ENCODE peak calls at places on chromosomes 2 and 18, in eight cellular contexts. T is lower leg skin, L is left cardiac atrium, A is mesendoderm, S is BE2C, Z is M059J, Q is amniotic stem cell, R is foreskin melanocyte. K is an unnamed sample.

GRCh38 chr2:138321458-138321857 is 180.1 kb upstream of the SPOPL start:
- DNase-seq in T (no peak), L (no peak), A (peak; percentile 17), S (no peak), Z (no peak), Q (no peak), R (no peak), K (no peak)

GRCh38 chr2:45391866-45392265 is 219.2 kb downstream of the SRBD1 start:
- DNase-seq in T (no peak), L (no peak), A (peak; percentile 39), S (no peak), Z (peak; percentile 2), Q (no peak), R (no peak), K (no peak)

GRCh38 chr2:85902496-85902895 is 13.7 kb upstream of the ST3GAL5 start:
- DNase-seq in T (no peak), L (no peak), A (no peak), S (no peak), Z (peak; percentile 46), Q (no peak), R (peak; percentile 90), K (no peak)

GRCh38 chr2:7430421-7430868 is 513.2 kb downstream of the RNF144A start:
- DNase-seq in T (no peak), L (no peak), A (peak; percentile 53), S (no peak), Z (no peak), Q (no peak), R (no peak), K (no peak)

GRCh38 chr2:19607400-19607799 is 249.0 kb upstream of the OSR1 start:
- DNase-seq in T (no peak), L (no peak), A (no peak), S (no peak), Z (peak; percentile 70), Q (no peak), R (no peak), K (no peak)

GRCh38 chr18:36314754-36315153 is 17.2 kb downstream of the FHOD3 start:
- DNase-seq in T (no peak), L (no peak), A (no peak), S (no peak), Z (peak; percentile 93), Q (peak; percentile 59), R (no peak), K (no peak)

GRCh38 chr2:47033102-47033880 is 117.7 kb upstream of the MCFD2 start:
- DNase-seq in T (no peak), L (no peak), A (peak; percentile 53), S (peak; percentile 77), Z (peak; percentile 60), Q (no peak), R (no peak), K (no peak)

GRCh38 chr2:28252308-28252707 is 140.3 kb upstream of the FOSL2 start:
- DNase-seq in T (no peak), L (no peak), A (no peak), S (no peak), Z (no peak), Q (no peak), R (no peak), K (no peak)

GRCh38 chr18:74683573-74683972 is 85.9 kb downstream of the ZNF407 start:
- DNase-seq in T (no peak), L (no peak), A (no peak), S (no peak), Z (no peak), Q (no peak), R (peak; percentile 14), K (no peak)

GRCh38 chr2:15939854-15940660 is at the start of gene MYCN:
- DNase-seq in T (no peak), L (no peak), A (peak; percentile 98), S (peak; percentile 100), Z (peak; percentile 28), Q (no peak), R (peak; percentile 28), K (no peak)

GRCh38 chr18:8835556-8835955 is 130.2 kb downstream of the MTCL1 start:
- DNase-seq in T (no peak), L (no peak), A (no peak), S (no peak), Z (peak; percentile 87), Q (no peak), R (peak; percentile 81), K (no peak)

GRCh38 chr18:5440297-5440696 is 103.5 kb downstream of the EPB41L3 start:
- DNase-seq in T (no peak), L (no peak), A (no peak), S (no peak), Z (no peak), Q (no peak), R (no peak), K (no peak)

GRCh38 chr2:28206786-28207185 is 185.9 kb upstream of the FOSL2 start:
- DNase-seq in T (no peak), L (no peak), A (no peak), S (no peak), Z (peak; percentile 15), Q (no peak), R (no peak), K (no peak)

GRCh38 chr2:158926478-158926948 is 41.9 kb upstream of the TANC1 start:
- DNase-seq in T (no peak), L (no peak), A (no peak), S (no peak), Z (peak; percentile 87), Q (peak; percentile 31), R (no peak), K (peak; percentile 30)

GRCh38 chr2:176424756-176425155 is 155.5 kb downstream of the MTX2 start:
- DNase-seq in T (no peak), L (no peak), A (no peak), S (no peak), Z (no peak), Q (no peak), R (no peak), K (no peak)

GRCh38 chr2:44550571-44550970 is 188.8 kb downstream of the CAMKMT start:
- DNase-seq in T (no peak), L (no peak), A (no peak), S (no peak), Z (peak; percentile 22), Q (no peak), R (no peak), K (no peak)

GRCh38 chr18:41577529-41577928 is 377.5 kb upstream of the PIK3C3 start:
- DNase-seq in T (no peak), L (no peak), A (no peak), S (no peak), Z (no peak), Q (no peak), R (no peak), K (no peak)

GRCh38 chr18:42011053-42011452 is 56.0 kb downstream of the PIK3C3 start:
- DNase-seq in T (no peak), L (no peak), A (no peak), S (no peak), Z (no peak), Q (no peak), R (no peak), K (no peak)

GRCh38 chr2:231182500-231182899 is 15.9 kb upstream of the ARMC9 start:
- DNase-seq in T (no peak), L (no peak), A (peak; percentile 47), S (no peak), Z (no peak), Q (no peak), R (no peak), K (no peak)

K was measured in AG09319.